ENCODE peak calls at places on chromosomes 7 and 10, in ten cellular contexts. V is OCI-LY7, L is body of pancreas, M is brain microvascular endothelial cell, N is psoas muscle, G is IMR-90, S is upper lobe of right lung, O is PC-3, B is tibial artery, W is Peyer's patch. P is an unnamed sample.

GRCh38 chr10:10326119-10326518 is 691.6 kb upstream of the CELF2 start:
- DNase-seq in N (no peak), B (no peak), O (no peak), W (no peak), M (peak; percentile 27), G (peak; percentile 21), S (no peak), V (no peak), L (no peak), P (peak; percentile 6)

GRCh38 chr7:151062399-151063211 is 3.2 kb downstream of the SLC4A2 start:
- DNase-seq in W (peak; percentile 88), L (peak; percentile 96), N (no peak), O (peak; percentile 67), S (peak; percentile 91), V (no peak), B (no peak), G (peak; percentile 76), M (peak; percentile 57), P (peak; percentile 90)

GRCh38 chr7:80960228-80960627 is 41.4 kb upstream of the SEMA3C start:
- DNase-seq in G (no peak), L (no peak), B (no peak), W (no peak), V (no peak), S (no peak), N (no peak), M (no peak), O (peak; percentile 19), P (no peak)

GRCh38 chr10:33893502-33893901 is 559.0 kb upstream of the NRP1 start:
- DNase-seq in N (no peak), M (no peak), V (no peak), W (no peak), L (no peak), B (no peak), O (no peak), G (no peak), S (no peak), P (no peak)

GRCh38 chr10:79093658-79094411 is 25.1 kb downstream of the ZMIZ1 start:
- DNase-seq in L (peak; percentile 77), G (peak; percentile 81), W (peak; percentile 92), O (peak; percentile 90), V (peak; percentile 72), B (peak; percentile 86), M (no peak), N (peak; percentile 83), S (no peak), P (no peak)

GRCh38 chr10:11824825-11825224 is 1.7 kb downstream of the PROSER2 start:
- DNase-seq in N (no peak), B (no peak), W (peak; percentile 29), L (peak; percentile 24), V (no peak), O (peak; percentile 45), M (no peak), S (no peak), G (no peak), P (no peak)

GRCh38 chr7:69078997-69079769 is 519.1 kb upstream of the AUTS2 start:
- DNase-seq in N (no peak), L (no peak), O (no peak), M (no peak), G (no peak), B (no peak), W (no peak), V (no peak), S (no peak), P (no peak)

GRCh38 chr7:2760098-2760889 is 72.3 kb downstream of the AMZ1 start:
- DNase-seq in N (peak; percentile 80), V (peak; percentile 15), B (peak; percentile 90), O (peak; percentile 62), G (peak; percentile 54), W (peak; percentile 93), S (peak; percentile 73), L (no peak), M (peak; percentile 53), P (peak; percentile 82)

GRCh38 chr7:95628831-95629439 is 32.6 kb upstream of the PDK4 start:
- DNase-seq in B (no peak), G (peak; percentile 13), W (no peak), N (no peak), L (no peak), O (no peak), S (no peak), V (no peak), M (peak; percentile 39), P (no peak)

GRCh38 chr10:84097787-84098353 is 41.4 kb upstream of the GHITM start:
- DNase-seq in S (no peak), B (no peak), M (no peak), O (peak; percentile 19), G (peak; percentile 10), V (peak; percentile 10), L (no peak), N (no peak), W (no peak), P (no peak)

GRCh38 chr10:113937756-113938155 is 83.3 kb downstream of the NHLRC2 start:
- DNase-seq in S (no peak), M (no peak), W (no peak), B (no peak), L (peak; percentile 44), G (no peak), N (no peak), O (no peak), V (no peak), P (no peak)

GRCh38 chr10:23200997-23201652 is 9.0 kb downstream of the PTF1A start:
- DNase-seq in W (no peak), N (no peak), O (no peak), B (no peak), M (no peak), G (no peak), S (no peak), L (no peak), V (no peak), P (no peak)

GRCh38 chr10:23199768-23200511 is 7.8 kb downstream of the PTF1A start:
- DNase-seq in B (no peak), V (no peak), N (no peak), G (no peak), L (no peak), W (no peak), O (no peak), M (no peak), S (no peak), P (peak; percentile 35)

GRCh38 chr10:23201837-23202236 is 9.7 kb downstream of the PTF1A start:
- DNase-seq in V (no peak), G (no peak), N (no peak), M (no peak), L (no peak), W (no peak), B (no peak), O (no peak), S (no peak), P (no peak)

GRCh38 chr10:23198940-23199767 is 7.0 kb downstream of the PTF1A start:
- DNase-seq in O (no peak), W (no peak), B (no peak), N (no peak), V (no peak), G (no peak), S (no peak), L (peak; percentile 81), M (no peak), P (peak; percentile 16)

DNA sequence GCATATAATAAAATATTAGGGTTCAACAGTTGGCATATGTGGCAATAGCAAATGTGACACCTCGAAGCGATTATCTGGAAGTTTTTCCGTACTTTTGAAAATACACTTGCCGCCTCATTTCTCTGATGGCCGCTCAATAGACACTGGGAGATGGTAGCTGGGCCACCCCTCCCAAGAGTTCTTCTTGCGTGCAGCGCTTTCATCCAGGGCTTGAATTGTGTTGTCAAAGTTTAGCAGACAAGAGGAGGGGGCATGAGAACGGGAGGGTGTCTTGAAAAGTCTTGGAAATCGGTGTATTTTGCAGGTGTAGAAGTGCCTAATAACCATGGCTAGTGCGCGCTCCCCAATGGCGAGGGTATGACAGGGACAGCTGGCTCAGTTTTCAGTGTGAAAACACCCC is 8.5 kb downstream of the PTF1A start:
- DNase-seq in O (no peak), B (no peak), M (no peak), N (no peak), S (no peak), L (no peak), G (no peak), W (no peak), V (no peak), P (no peak)
- H3K27ac ChIP-seq in O (no peak overlapping the region), B (no peak overlapping the region), M (no peak overlapping the region), N (no peak overlapping the region), S (no peak overlapping the region), L (peak overlapping the region; percentile 73), G (no peak overlapping the region), W (no peak overlapping the region), V (no peak overlapping the region), P (no peak overlapping the region)

GRCh38 chr7:30487371-30487770 is 8.8 kb upstream of the NOD1 start:
- DNase-seq in B (no peak), O (no peak), G (no peak), L (no peak), W (no peak), S (no peak), M (no peak), V (no peak), N (no peak), P (no peak)
- TF ChIP-seq CTCF in B (no peak), O (no peak), G (no peak), L (no peak), W (no peak), S (no peak), M (no peak), V (no peak), N (no peak), P (no peak)

GRCh38 chr7:101934618-101935017 is 117.2 kb downstream of the CUX1 start:
- DNase-seq in V (no peak), L (no peak), B (peak; percentile 83), S (peak; percentile 17), W (no peak), G (no peak), N (no peak), O (no peak), M (no peak), P (peak; percentile 17)

GRCh38 chr7:101938115-101938514 is 120.7 kb downstream of the CUX1 start:
- DNase-seq in W (no peak), S (no peak), G (no peak), O (no peak), V (no peak), L (no peak), N (no peak), B (no peak), M (no peak), P (no peak)

GRCh38 chr7:101935521-101936141 is 118.2 kb downstream of the CUX1 start:
- DNase-seq in O (no peak), G (no peak), W (peak; percentile 74), L (no peak), V (peak; percentile 65), N (peak; percentile 94), S (peak; percentile 35), M (no peak), B (peak; percentile 94), P (no peak)

GRCh38 chr7:101936223-101936611 is 118.8 kb downstream of the CUX1 start:
- DNase-seq in M (no peak), V (no peak), N (no peak), S (no peak), B (no peak), L (no peak), O (no peak), G (no peak), W (no peak), P (no peak)

GRCh38 chr7:101936612-101937231 is 119.3 kb downstream of the CUX1 start:
- DNase-seq in L (no peak), N (peak; percentile 77), W (no peak), B (no peak), S (peak; percentile 64), V (peak; percentile 27), G (peak; percentile 33), O (no peak), M (no peak), P (no peak)
- H3K4me3 ChIP-seq in L (no peak overlapping the region), N (peak overlapping the region; percentile 56), W (peak overlapping the region; percentile 24), B (peak overlapping the region; percentile 52), S (peak overlapping the region; percentile 27), V (peak overlapping the region; percentile 20), G (no peak overlapping the region), O (no peak overlapping the region), M (peak overlapping the region; percentile 22), P (no peak overlapping the region)

GRCh38 chr10:95220539-95220938 is 26.5 kb downstream of the ACSM6 start:
- DNase-seq in M (no peak), W (no peak), S (no peak), V (no peak), L (no peak), B (no peak), G (no peak), N (no peak), O (peak; percentile 54), P (no peak)
- H3K27ac ChIP-seq in M (no peak overlapping the region), W (no peak overlapping the region), S (no peak overlapping the region), V (no peak overlapping the region), L (no peak overlapping the region), B (no peak overlapping the region), G (no peak overlapping the region), N (no peak overlapping the region), O (peak overlapping the region; percentile 83), P (no peak overlapping the region)